ENCODE peak calls at places on chromosomes 2 and 18, in four cellular contexts. F is suprapubic skin, O is dorsolateral prefrontal cortex, K is AML-193. H is an unnamed sample.
A peak's percentile ranks its signal among the peaks of the same experiment; 100 is the strongest.

GRCh38 chr2:119229716-119230115 is 6.1 kb downstream of the STEAP3 start:
- DNase-seq in F (no peak), O (no peak), K (no peak), H (no peak)

GRCh38 chr18:2547477-2548087 is 23.7 kb downstream of the METTL4 start:
- DNase-seq in F (no peak), K (peak; percentile 36), O (no peak), H (peak; percentile 49)

GRCh38 chr2:136058951-136059530 is 58.9 kb downstream of the CXCR4 start:
- DNase-seq in F (no peak), O (no peak), K (peak; percentile 22), H (no peak)

GRCh38 chr2:197174539-197175094 is 136.0 kb downstream of the ANKRD44 start:
- DNase-seq in F (no peak), O (no peak), K (no peak), H (no peak)

GRCh38 chr2:60756097-60757087 is at the start of gene PAPOLG:
- DNase-seq in F (peak; percentile 97), O (peak; percentile 94), K (peak; percentile 85), H (peak; percentile 93)

GRCh38 chr2:117942958-117943672 is 70.8 kb downstream of the CCDC93 start:
- DNase-seq in F (no peak), K (no peak), O (no peak), H (no peak)

GRCh38 chr2:170670651-170671050 is 44.5 kb upstream of the SP5 start:
- DNase-seq in F (no peak), O (no peak), K (no peak), H (no peak)

GRCh38 chr18:48711651-48712486 is 173.0 kb downstream of the CTIF start:
- DNase-seq in K (peak; percentile 7), F (no peak), O (peak; percentile 52), H (peak; percentile 26)

GRCh38 chr2:100009743-100010142 is 132.6 kb downstream of the AFF3 start:
- DNase-seq in O (no peak), F (no peak), K (no peak), H (no peak)

GRCh38 chr2:203155406-203155805 is 83.4 kb upstream of the CYP20A1 start:
- DNase-seq in F (no peak), O (no peak), K (no peak), H (peak; percentile 28)

GRCh38 chr18:78993014-78993926 is 13.7 kb downstream of the SALL3 start:
- DNase-seq in K (no peak), O (no peak), F (no peak), H (no peak)

GRCh38 chr2:24024018-24024417 is 14.1 kb downstream of the MFSD2B start:
- DNase-seq in K (no peak), F (no peak), O (no peak), H (no peak)

GRCh38 chr18:57660961-57661360 is 39.3 kb upstream of the NARS1 start:
- DNase-seq in O (no peak), F (no peak), K (no peak), H (peak; percentile 41)

GRCh38 chr2:128317186-128317897 is 1.3 kb downstream of the HS6ST1 start:
- DNase-seq in K (no peak), O (peak; percentile 27), F (no peak), H (peak; percentile 52)

GRCh38 chr18:80244956-80245730 is 2.2 kb downstream of the PARD6G start:
- DNase-seq in K (no peak), F (peak; percentile 45), O (no peak), H (no peak)

GRCh38 chr2:23430263-23430662 is 45.3 kb downstream of the KLHL29 start:
- DNase-seq in O (no peak), F (no peak), K (no peak), H (no peak)

GRCh38 chr2:31945572-31945935 is 65.3 kb downstream of the MEMO1 start:
- DNase-seq in F (no peak), K (no peak), O (no peak), H (no peak)

GRCh38 chr2:120596191-120596781 is 139.4 kb upstream of the GLI2 start:
- DNase-seq in K (no peak), O (peak; percentile 77), F (peak; percentile 78), H (no peak)

GRCh38 chr2:43879261-43879660 is 40.5 kb downstream of the ABCG8 start:
- DNase-seq in K (no peak), O (no peak), F (no peak), H (no peak)

GRCh38 chr2:158695287-158695686 is 99.8 kb upstream of the DAPL1 start:
- DNase-seq in K (no peak), O (no peak), F (no peak), H (peak; percentile 15)

GRCh38 chr2:167335627-167336026 is 447.3 kb downstream of the XIRP2 start:
- DNase-seq in K (no peak), F (no peak), O (no peak), H (no peak)

GRCh38 chr2:236593956-236594355 is 24.3 kb downstream of the ACKR3 start:
- DNase-seq in O (no peak), F (no peak), K (no peak), H (no peak)

GRCh38 chr2:26969089-26969844 is 1.2 kb upstream of the MAPRE3 start:
- DNase-seq in F (no peak), K (no peak), O (no peak), H (no peak)

GRCh38 chr18:36420826-36421225 is 123.3 kb downstream of the FHOD3 start:
- DNase-seq in F (no peak), K (no peak), O (no peak), H (no peak)

GRCh38 chr2:228658998-228659397 is 477.5 kb upstream of the SPHKAP start:
- DNase-seq in F (no peak), K (no peak), O (no peak), H (no peak)

GRCh38 chr2:37871453-37872191 is 53.5 kb upstream of the RMDN2 start:
- DNase-seq in O (no peak), K (no peak), F (no peak), H (no peak)

GRCh38 chr2:8692783-8693768 is 11.2 kb downstream of the ID2 start:
- DNase-seq in F (no peak), O (no peak), K (no peak), H (no peak)

GRCh38 chr2:188478724-188479123 is 187.1 kb downstream of the GULP1 start:
- DNase-seq in O (no peak), K (no peak), F (no peak), H (no peak)